ENCODE peak calls at places on chromosomes 1 and 21, in five cellular contexts. B, U, G, W and M are unnamed samples.

GRCh38 chr21:35828161-35828560 is 232.2 kb downstream of the SETD4 start:
- DNase-seq in B (no peak), U (no peak), G (no peak), W (no peak), M (no peak)

GRCh38 chr1:234724517-234725176 is 114.7 kb upstream of the IRF2BP2 start:
- DNase-seq in B (no peak), U (no peak), G (peak; percentile 90), W (no peak), M (no peak)

GRCh38 chr1:47870946-47871750 is 126.0 kb downstream of the TRABD2B start:
- DNase-seq in B (no peak), U (no peak), G (no peak), W (no peak), M (no peak)

GRCh38 chr1:53133261-53134041 is 9.0 kb downstream of the SLC1A7 start:
- DNase-seq in B (no peak), U (no peak), G (peak; percentile 26), W (no peak), M (no peak)

GRCh38 chr1:162055062-162055461 is 14.4 kb upstream of the NOS1AP start:
- DNase-seq in B (peak; percentile 97), U (no peak), G (no peak), W (no peak), M (no peak)

GRCh38 chr1:42970143-42970542 is 11.5 kb upstream of the SLC2A1 start:
- DNase-seq in B (no peak), U (no peak), G (peak; percentile 43), W (no peak), M (no peak)

GRCh38 chr21:46555678-46556077 is 49.2 kb downstream of the S100B start:
- DNase-seq in B (no peak), U (no peak), G (no peak), W (no peak), M (no peak)

GRCh38 chr1:2470290-2471158 is 5.6 kb upstream of the PLCH2 start:
- DNase-seq in B (no peak), U (no peak), G (no peak), W (no peak), M (no peak)

GRCh38 chr1:43061803-43062202 is 103.1 kb upstream of the SLC2A1 start:
- DNase-seq in B (no peak), U (no peak), G (no peak), W (no peak), M (no peak)

GRCh38 chr1:201354901-201355295 is 22.6 kb downstream of the TNNT2 start:
- DNase-seq in B (no peak), U (no peak), G (peak; percentile 76), W (no peak), M (no peak)

GRCh38 chr1:14740466-14740865 is 142.0 kb downstream of the KAZN start:
- DNase-seq in B (no peak), U (no peak), G (no peak), W (no peak), M (no peak)

GRCh38 chr1:71464016-71464415 is 383.2 kb upstream of the ZRANB2 start:
- DNase-seq in B (peak; percentile 67), U (no peak), G (no peak), W (no peak), M (no peak)

GRCh38 chr1:23741609-23742008 is 1.7 kb upstream of the ELOA start:
- DNase-seq in B (no peak), U (no peak), G (no peak), W (no peak), M (no peak)